ENCODE peak calls at places on chromosomes 2 and 18, in four cellular contexts. Q is K562, Y is GM12878, X is HepG2. K is an unnamed sample.

GRCh38 chr2:114001936-114002335 is 112.0 kb downstream of the ACTR3 start:
- DNase-seq in Q (no peak), Y (no peak), X (no peak), K (no peak)

GRCh38 chr2:11985817-11986566 is 239.6 kb downstream of the LPIN1 start:
- DNase-seq in Q (no peak), Y (no peak), X (no peak), K (no peak)

GRCh38 chr2:233439191-233439590 is 84.9 kb downstream of the DGKD start:
- DNase-seq in Q (no peak), Y (no peak), X (no peak), K (no peak)

GRCh38 chr2:6750389-6751158 is 115.1 kb downstream of the CMPK2 start:
- DNase-seq in Q (no peak), Y (no peak), X (no peak), K (no peak)

GRCh38 chr2:46050027-46050426 is 247.2 kb upstream of the EPAS1 start:
- DNase-seq in Q (no peak), Y (no peak), X (no peak), K (no peak)

GRCh38 chr18:54961016-54961423 is 1.8 kb upstream of the CCDC68 start:
- DNase-seq in Q (no peak), Y (no peak), X (no peak), K (no peak)

GRCh38 chr18:68574311-68574710 is 140.6 kb downstream of the TMX3 start:
- DNase-seq in Q (no peak), Y (no peak), X (no peak), K (no peak)

GRCh38 chr2:100875516-100876230 is 55.7 kb downstream of the NPAS2 start:
- DNase-seq in Q (no peak), Y (no peak), X (peak), K (no peak)

GRCh38 chr2:72198532-72199241 is 51.0 kb upstream of the CYP26B1 start:
- DNase-seq in Q (no peak), Y (no peak), X (peak), K (no peak)

GRCh38 chr2:169141713-169142352 is 72.5 kb downstream of the DHRS9 start:
- DNase-seq in Q (peak), Y (peak), X (peak), K (peak)

GRCh38 chr18:76412818-76413565 is 82.0 kb downstream of the ZNF516 start:
- DNase-seq in Q (no peak), Y (no peak), X (no peak), K (no peak)

GRCh38 chr2:240519396-240520142 is 38.2 kb downstream of the ANKMY1 start:
- DNase-seq in Q (no peak), Y (no peak), X (no peak), K (no peak)

GRCh38 chr2:24819442-24820174 is 26.4 kb downstream of the CENPO start:
- DNase-seq in Q (no peak), Y (no peak), X (no peak), K (no peak)

GRCh38 chr2:28755411-28755810 is 3.8 kb downstream of the PPP1CB start:
- DNase-seq in Q (no peak), Y (no peak), X (no peak), K (no peak)

GRCh38 chr2:69779258-69779989 is 37.5 kb downstream of the ANXA4 start:
- DNase-seq in Q (peak), Y (no peak), X (peak), K (no peak)

GRCh38 chr2:32064713-32065112 is 1.4 kb downstream of the SPAST start:
- DNase-seq in Q (no peak), Y (no peak), X (no peak), K (no peak)

GRCh38 chr2:68741238-68741637 is 6.6 kb downstream of the ARHGAP25 start:
- DNase-seq in Q (no peak), Y (no peak), X (no peak), K (no peak)
- TF ChIP-seq FOXK2 in Q (no peak), Y (no peak), X (no peak), K (no peak)

GRCh38 chr18:39271654-39272053 is 1706.1 kb upstream of the CELF4 start:
- DNase-seq in Q (no peak), Y (no peak), X (no peak), K (no peak)
- TF ChIP-seq FOXK2 in Q (no peak), Y (no peak), X (no peak), K (no peak)

GRCh38 chr2:183059561-183059960 is 19.0 kb upstream of the DUSP19 start:
- DNase-seq in Q (peak), Y (no peak), X (no peak), K (no peak)
- TF ChIP-seq FOXK2 in Q (no peak), Y (no peak), X (no peak), K (no peak)

DNA sequence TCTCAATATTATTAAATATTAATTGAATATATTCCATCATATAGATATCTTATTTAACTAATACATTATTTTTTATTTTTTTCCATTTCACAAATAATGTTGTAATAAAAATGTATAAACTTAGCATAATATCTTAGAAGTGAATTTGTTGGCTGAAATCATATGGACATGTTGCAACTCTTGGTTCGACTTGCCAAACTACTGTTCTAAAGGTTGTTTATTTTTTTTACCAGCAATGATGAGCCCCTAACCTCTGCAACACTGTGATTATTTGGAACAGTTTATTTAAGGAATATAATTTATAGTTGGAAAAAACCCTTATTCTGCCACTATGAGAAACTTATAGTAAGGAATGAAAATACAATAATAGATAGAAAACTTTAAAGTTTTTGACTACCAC is 8.8 kb upstream of the NAB1 start:
- DNase-seq in Q (no peak), Y (no peak), X (no peak), K (no peak)
- TF ChIP-seq FOXK2 in Q (no peak), Y (no peak), X (no peak), K (no peak)

GRCh38 chr18:56992777-56993176 is 154.1 kb upstream of the BOD1L2 start:
- DNase-seq in Q (no peak), Y (no peak), X (no peak), K (no peak)
- TF ChIP-seq FOXK2 in Q (no peak), Y (no peak), X (no peak), K (no peak)

DNA sequence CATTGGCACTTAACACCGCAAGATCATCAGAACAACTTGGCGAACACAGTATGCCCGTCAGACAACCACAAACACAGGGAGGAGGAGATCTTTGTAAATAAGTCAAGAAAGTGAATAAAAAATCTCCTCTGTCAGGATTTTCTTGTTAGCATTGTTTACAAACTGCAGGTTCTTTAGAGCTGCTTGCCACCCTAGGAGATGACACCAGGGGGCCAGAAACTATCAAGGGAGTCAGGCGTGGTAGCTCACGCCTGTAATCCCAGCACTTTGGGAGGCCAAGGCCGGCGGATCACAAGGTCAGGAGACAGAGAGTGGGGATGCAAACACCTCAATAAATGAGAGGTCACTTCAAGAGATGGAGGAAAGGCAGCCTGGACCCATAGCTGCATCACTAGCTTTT is 428.1 kb downstream of the SETBP1 start:
- DNase-seq in Q (no peak), Y (no peak), X (no peak), K (no peak)
- TF ChIP-seq FOXK2 in Q (no peak), Y (no peak), X (no peak), K (no peak)